ENCODE peak calls at places on chromosomes 6 and 20, in seven cellular contexts. E is mesendoderm, U is prostate gland, C is H1, Y is neural progenitor cell, I is GM23338, K is ovary. V is an unnamed sample.

GRCh38 chr6:130945401-130945919 is 117.6 kb downstream of the EPB41L2 start:
- DNase-seq in E (peak; percentile 31), U (no peak), C (no peak), Y (no peak), I (peak; percentile 27), K (no peak), V (no peak)

GRCh38 chr20:63961664-63962425 is 5.6 kb upstream of the UCKL1 start:
- DNase-seq in E (no peak), U (no peak), C (no peak), Y (no peak), I (no peak), K (no peak), V (no peak)

GRCh38 chr20:62344782-62345181 is 22.3 kb downstream of the LAMA5 start:
- DNase-seq in E (no peak), U (no peak), C (no peak), Y (no peak), I (no peak), K (no peak), V (no peak)

GRCh38 chr6:127190552-127190951 is 72.1 kb downstream of the RSPO3 start:
- DNase-seq in E (peak; percentile 27), U (no peak), C (no peak), Y (peak; percentile 36), I (peak; percentile 52), K (no peak), V (no peak)

GRCh38 chr6:3293271-3294155 is 34.8 kb downstream of the PSMG4 start:
- DNase-seq in E (no peak), U (no peak), C (no peak), Y (no peak), I (no peak), K (no peak), V (peak; percentile 36)

GRCh38 chr20:44734938-44735337 is 10.7 kb upstream of the KCNK15 start:
- DNase-seq in E (peak; percentile 88), U (no peak), C (no peak), Y (peak; percentile 47), I (peak; percentile 82), K (no peak), V (no peak)

GRCh38 chr6:46175446-46175845 is 4.7 kb upstream of the ENPP5 start:
- DNase-seq in E (no peak), U (no peak), C (no peak), Y (no peak), I (no peak), K (no peak), V (no peak)

GRCh38 chr6:129889580-129889979 is 28.5 kb upstream of the TMEM244 start:
- DNase-seq in E (no peak), U (no peak), C (no peak), Y (no peak), I (no peak), K (no peak), V (no peak)

GRCh38 chr20:20184711-20185110 is 132.4 kb downstream of the CFAP61 start:
- DNase-seq in E (no peak), U (no peak), C (no peak), Y (no peak), I (no peak), K (no peak), V (no peak)

GRCh38 chr6:124964764-124965105 is 2.5 kb downstream of the RNF217 start:
- DNase-seq in E (peak; percentile 45), U (no peak), C (no peak), Y (no peak), I (peak; percentile 30), K (no peak), V (no peak)

GRCh38 chr6:48826318-48826595 is 636.8 kb downstream of the MMUT start:
- DNase-seq in E (no peak), U (no peak), C (no peak), Y (no peak), I (no peak), K (no peak), V (no peak)

GRCh38 chr6:166579234-166579575 is 7.3 kb downstream of the RAMACL start:
- DNase-seq in E (no peak), U (no peak), C (no peak), Y (no peak), I (no peak), K (no peak), V (no peak)

GRCh38 chr20:50172347-50173013 is 18.1 kb upstream of the CEBPB start:
- DNase-seq in E (peak; percentile 97), U (peak; percentile 67), C (peak; percentile 82), Y (peak; percentile 90), I (peak; percentile 97), K (peak; percentile 88), V (peak; percentile 85)

GRCh38 chr6:41439524-41440418 is 104.4 kb downstream of the NCR2 start:
- DNase-seq in E (peak; percentile 66), U (no peak), C (no peak), Y (no peak), I (no peak), K (no peak), V (no peak)

GRCh38 chr6:22448311-22448711 is 121.1 kb upstream of the HDGFL1 start:
- DNase-seq in E (no peak), U (no peak), C (no peak), Y (peak; percentile 63), I (no peak), K (no peak), V (no peak)

GRCh38 chr6:116812051-116812650 is 16.7 kb downstream of the GPRC6A start:
- DNase-seq in E (no peak), U (no peak), C (no peak), Y (no peak), I (no peak), K (no peak), V (no peak)

GRCh38 chr6:79702701-79703100 is 71.6 kb downstream of the SH3BGRL2 start:
- DNase-seq in E (no peak), U (no peak), C (no peak), Y (no peak), I (no peak), K (no peak), V (no peak)

DNA sequence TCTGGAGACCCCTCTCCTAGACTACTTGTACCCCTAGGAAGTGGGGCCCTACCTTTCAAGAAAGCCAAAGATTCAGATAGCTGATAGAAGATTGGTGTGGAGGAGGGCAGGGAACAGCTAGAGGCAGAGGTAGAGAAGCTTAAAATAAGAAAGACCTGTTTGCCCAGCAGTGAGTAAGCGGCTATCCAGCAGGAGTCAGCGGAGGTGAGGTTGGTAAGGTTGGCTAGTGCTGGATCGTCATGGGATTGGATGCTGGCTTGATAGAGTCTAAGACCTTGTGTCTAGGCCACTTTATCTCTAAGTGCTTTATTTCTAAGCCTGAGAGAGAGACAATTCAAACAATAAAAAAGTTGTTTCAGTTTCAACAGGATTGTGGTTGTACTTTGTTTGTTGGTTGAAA is 19.1 kb downstream of the ANKS1A start:
- DNase-seq in E (peak; percentile 8), U (no peak), C (no peak), Y (no peak), I (peak; percentile 27), K (no peak), V (no peak)
- H3K4me1 ChIP-seq in E (no peaks in the 10 kb centered on the region), U (no peaks in the 10 kb centered on the region), C (no peaks in the 10 kb centered on the region), Y (peaks cover 13% of the 10 kb centered on the region), I (no peaks in the 10 kb centered on the region), K (peaks cover 10% of the 10 kb centered on the region), V (peaks cover 4% of the 10 kb centered on the region)

GRCh38 chr6:139287868-139288267 is 3.9 kb downstream of the TXLNB start:
- DNase-seq in E (no peak), U (no peak), C (no peak), Y (no peak), I (no peak), K (no peak), V (no peak)

GRCh38 chr6:139289233-139289632 is 2.6 kb downstream of the TXLNB start:
- DNase-seq in E (no peak), U (no peak), C (no peak), Y (no peak), I (peak; percentile 8), K (no peak), V (no peak)

GRCh38 chr6:139291813-139292619 is at the start of gene TXLNB:
- DNase-seq in E (peak; percentile 48), U (peak; percentile 33), C (no peak), Y (peak; percentile 57), I (peak; percentile 38), K (peak; percentile 90), V (peak; percentile 93)

GRCh38 chr6:139288496-139289040 is 3.2 kb downstream of the TXLNB start:
- DNase-seq in E (no peak), U (no peak), C (no peak), Y (no peak), I (no peak), K (no peak), V (no peak)

GRCh38 chr6:139290787-139291294 is 957 bp downstream of the TXLNB start:
- DNase-seq in E (no peak), U (no peak), C (no peak), Y (no peak), I (no peak), K (peak; percentile 39), V (no peak)
- H3K4me3 ChIP-seq in E (no peak overlapping the region), U (no peak overlapping the region), C (no peak overlapping the region), Y (no peak overlapping the region), I (no peak overlapping the region), K (peak overlapping the region; percentile 1), V (peak overlapping the region; percentile 10)

DNA sequence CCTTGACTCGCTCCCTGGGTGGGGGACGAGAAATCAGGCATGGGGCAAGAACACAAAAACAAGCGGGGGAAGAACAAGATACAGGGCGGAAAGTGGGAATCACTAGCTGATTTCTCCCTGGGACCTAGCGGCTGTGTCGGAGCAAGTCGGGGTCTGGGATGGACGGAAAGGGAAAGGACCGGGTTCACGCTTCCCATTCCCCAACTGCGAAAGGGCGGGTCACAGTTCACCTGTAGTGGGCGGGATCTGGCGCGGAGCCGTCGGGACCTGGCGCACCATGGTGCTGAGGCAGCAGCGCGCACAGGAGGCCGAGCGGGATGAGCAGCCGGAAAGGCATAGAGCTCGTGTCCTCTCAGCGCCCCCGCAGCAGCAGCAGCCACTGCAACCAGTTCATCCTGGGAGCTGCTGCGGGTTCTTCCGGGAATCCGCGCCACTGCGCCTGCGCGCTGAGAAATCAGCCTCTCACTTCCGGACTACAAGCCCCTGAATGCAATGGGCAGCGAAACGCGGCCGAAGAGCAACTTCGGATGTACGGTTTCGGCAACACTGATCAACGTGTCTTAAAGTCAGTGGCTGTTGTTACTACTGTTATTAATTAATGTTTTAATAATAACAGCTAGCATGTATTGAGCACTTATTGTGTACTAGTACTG is at the start of gene EDEM2:
- DNase-seq in E (peak; percentile 98), U (peak; percentile 91), C (peak; percentile 96), Y (peak; percentile 97), I (peak; percentile 96), K (peak; percentile 91), V (peak; percentile 86)
- H3K4me1 ChIP-seq in E (peaks cover 2% of the 10 kb centered on the region), U (peaks cover 5% of the 10 kb centered on the region), C (peaks cover 3% of the 10 kb centered on the region), Y (peaks cover 8% of the 10 kb centered on the region), I (peaks cover 13% of the 10 kb centered on the region), K (peaks cover 5% of the 10 kb centered on the region), V (peaks cover 24% of the 10 kb centered on the region)

GRCh38 chr20:51772236-51772635 is 4.0 kb upstream of the ATP9A start:
- DNase-seq in E (no peak), U (no peak), C (no peak), Y (no peak), I (no peak), K (no peak), V (no peak)

GRCh38 chr20:51767867-51768758 is at the start of gene ATP9A:
- DNase-seq in E (peak; percentile 30), U (peak; percentile 30), C (no peak), Y (peak; percentile 76), I (peak; percentile 60), K (peak; percentile 29), V (peak; percentile 51)

GRCh38 chr20:51769941-51770615 is 1.9 kb upstream of the ATP9A start:
- DNase-seq in E (no peak), U (no peak), C (no peak), Y (no peak), I (no peak), K (no peak), V (no peak)

GRCh38 chr20:51767018-51767866 is 948 bp downstream of the ATP9A start:
- DNase-seq in E (peak; percentile 86), U (peak; percentile 94), C (peak; percentile 67), Y (peak; percentile 79), I (peak; percentile 90), K (peak; percentile 70), V (peak; percentile 95)

GRCh38 chr20:51768759-51769517 is 748 bp upstream of the ATP9A start:
- DNase-seq in E (no peak), U (no peak), C (no peak), Y (no peak), I (peak; percentile 11), K (no peak), V (no peak)
- H3K4me3 ChIP-seq in E (no peak overlapping the region), U (no peak overlapping the region), C (peak overlapping the region; percentile 6), Y (no peak overlapping the region), I (peak overlapping the region; percentile 37), K (no peak overlapping the region), V (peak overlapping the region; percentile 25)

V was measured in Peyer's patch.